ENCODE peak calls at places on chromosome X, in six cellular contexts. Y is fibroblast of mammary gland, R is endodermal cell, B is adipocyte, F is fibroblast of the aortic adventitia, T is H7. N is an unnamed sample.

GRCh38 chrX:104318330-104319009 is 63.7 kb upstream of the ESX1 start:
- DNase-seq in Y (peak), R (no peak), B (no peak), F (peak), T (no peak), N (peak)

GRCh38 chrX:50448565-50448964 is 22.1 kb downstream of the DGKK start:
- DNase-seq in Y (peak), R (peak), B (no peak), F (no peak), T (no peak), N (no peak)

GRCh38 chrX:30830544-30830943 is 58.5 kb downstream of the TAB3 start:
- DNase-seq in Y (no peak), R (no peak), B (no peak), F (no peak), T (no peak), N (no peak)

GRCh38 chrX:152641996-152642395 is 4.3 kb downstream of the GABRQ start:
- DNase-seq in Y (peak), R (peak), B (peak), F (peak), T (peak), N (peak)

GRCh38 chrX:149074429-149074828 is 430.7 kb downstream of the IDS start:
- DNase-seq in Y (peak), R (no peak), B (no peak), F (peak), T (no peak), N (peak)

GRCh38 chrX:18537068-18537467 is 111.7 kb downstream of the CDKL5 start:
- DNase-seq in Y (no peak), R (no peak), B (no peak), F (no peak), T (no peak), N (no peak)

GRCh38 chrX:9135901-9136510 is 102.1 kb upstream of the FAM9B start:
- DNase-seq in Y (peak), R (no peak), B (no peak), F (peak), T (no peak), N (peak)

GRCh38 chrX:437636-438390 is 51.1 kb upstream of the PPP2R3B start:
- DNase-seq in Y (no peak), R (peak), B (no peak), F (no peak), T (peak), N (peak)

GRCh38 chrX:43718956-43719355 is 62.9 kb downstream of the MAOA start:
- DNase-seq in Y (no peak), R (no peak), B (no peak), F (no peak), T (no peak), N (no peak)

GRCh38 chrX:77962068-77962902 is 7.2 kb downstream of the PGAM4 start:
- DNase-seq in Y (no peak), R (no peak), B (no peak), F (no peak), T (no peak), N (peak)

GRCh38 chrX:44906041-44906440 is 33.1 kb downstream of the KDM6A start:
- DNase-seq in Y (no peak), R (no peak), B (no peak), F (no peak), T (no peak), N (no peak)

GRCh38 chrX:44903842-44904530 is 31.0 kb downstream of the KDM6A start:
- DNase-seq in Y (no peak), R (no peak), B (no peak), F (no peak), T (no peak), N (no peak)

GRCh38 chrX:44906542-44906941 is 33.6 kb downstream of the KDM6A start:
- DNase-seq in Y (no peak), R (no peak), B (no peak), F (no peak), T (no peak), N (no peak)

GRCh38 chrX:44903107-44903506 is 30.1 kb downstream of the KDM6A start:
- DNase-seq in Y (peak), R (no peak), B (no peak), F (peak), T (no peak), N (peak)

GRCh38 chrX:44904542-44905115 is 31.6 kb downstream of the KDM6A start:
- DNase-seq in Y (no peak), R (no peak), B (peak), F (peak), T (peak), N (no peak)
- H3K4me3 ChIP-seq in Y (no peak), R (no peak), B (no peak), F (no peak), T (no peak), N (no peak)

GRCh38 chrX:68758671-68759070 is 70.2 kb upstream of the EFNB1 start:
- DNase-seq in Y (no peak), R (no peak), B (no peak), F (no peak), T (no peak), N (no peak)
- H3K4me3 ChIP-seq in Y (no peak), R (no peak), B (no peak), F (no peak), T (no peak), N (no peak)

GRCh38 chrX:133985164-133986007 is at the start of gene GPC3:
- DNase-seq in Y (peak), R (peak), B (peak), F (no peak), T (peak), N (peak)

GRCh38 chrX:133986008-133986683 is 752 bp upstream of the GPC3 start:
- DNase-seq in Y (no peak), R (no peak), B (no peak), F (no peak), T (no peak), N (no peak)

GRCh38 chrX:133983243-133983973 is 2.0 kb downstream of the GPC3 start:
- DNase-seq in Y (no peak), R (no peak), B (no peak), F (no peak), T (peak), N (no peak)

GRCh38 chrX:133983974-133984578 is 1.3 kb downstream of the GPC3 start:
- DNase-seq in Y (no peak), R (peak), B (no peak), F (no peak), T (peak), N (no peak)

GRCh38 chrX:133984857-133985163 is 584 bp downstream of the GPC3 start:
- DNase-seq in Y (no peak), R (no peak), B (no peak), F (no peak), T (peak), N (no peak)
- H3K4me3 ChIP-seq in Y (no peak), R (peak), B (peak), F (no peak), T (peak), N (no peak)

GRCh38 chrX:39195156-39195555 is 393.9 kb downstream of the MID1IP1 start:
- DNase-seq in Y (no peak), R (peak), B (no peak), F (no peak), T (peak), N (no peak)
- H3K4me3 ChIP-seq in Y (no peak), R (no peak), B (no peak), F (no peak), T (no peak), N (no peak)

DNA sequence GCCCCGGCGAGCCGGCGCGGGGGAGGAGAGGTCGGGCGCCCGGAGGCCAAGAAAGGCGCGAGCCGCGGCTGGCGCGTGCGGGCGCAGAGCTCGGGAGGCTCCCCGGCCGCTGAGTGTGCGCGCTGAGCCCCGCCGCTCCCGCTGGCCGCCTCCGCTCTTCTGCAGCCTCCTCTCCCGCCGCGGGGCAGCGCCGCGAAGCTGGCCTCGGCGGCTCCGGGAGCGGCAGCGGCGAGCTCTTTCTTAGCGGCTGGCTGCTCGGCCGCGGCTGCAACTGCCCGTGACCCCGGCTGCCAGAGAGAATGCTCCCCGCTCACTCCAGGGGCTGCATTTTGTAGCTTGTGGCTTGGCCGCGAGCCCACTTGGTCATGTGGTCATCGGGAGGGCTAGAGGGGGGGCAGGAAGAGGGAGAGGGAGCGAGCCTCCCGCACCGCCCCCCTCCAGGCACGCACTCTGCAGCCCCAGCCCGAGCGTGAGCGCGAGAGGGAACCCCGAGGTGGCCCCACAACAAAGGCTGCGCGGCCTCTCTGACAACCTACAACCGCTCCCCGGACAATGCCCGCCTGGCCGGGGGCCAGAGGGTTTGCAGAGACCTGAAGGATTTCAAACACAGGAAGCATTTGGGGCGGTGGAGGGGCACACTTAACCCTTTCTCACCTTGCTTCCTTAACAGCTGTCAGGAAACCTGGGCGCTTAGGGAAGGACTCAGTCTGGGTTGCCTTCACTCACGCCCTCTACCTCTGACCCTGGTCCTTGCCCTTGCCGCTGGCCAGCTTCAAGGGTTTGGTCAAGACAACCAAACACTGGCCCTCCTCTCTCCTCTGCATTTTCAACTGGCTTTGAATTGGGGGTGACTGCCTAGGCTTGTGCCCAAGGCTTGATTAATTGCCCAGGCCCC is at the start of gene APLN:
- DNase-seq in Y (peak), R (peak), B (peak), F (peak), T (peak), N (peak)
- H3K4me3 ChIP-seq in Y (peak), R (peak), B (peak), F (peak), T (peak), N (peak)

GRCh38 chrX:103254171-103254824 is 657 bp downstream of the TCEAL8 start:
- DNase-seq in Y (peak), R (peak), B (peak), F (peak), T (peak), N (peak)

GRCh38 chrX:103253608-103254007 is 1.3 kb downstream of the TCEAL8 start:
- DNase-seq in Y (peak), R (peak), B (peak), F (peak), T (no peak), N (peak)

GRCh38 chrX:103258275-103258674 is 3.3 kb upstream of the TCEAL8 start:
- DNase-seq in Y (no peak), R (no peak), B (no peak), F (no peak), T (no peak), N (no peak)

GRCh38 chrX:103256651-103257050 is 1.7 kb upstream of the TCEAL8 start:
- DNase-seq in Y (no peak), R (no peak), B (no peak), F (no peak), T (no peak), N (no peak)

DNA sequence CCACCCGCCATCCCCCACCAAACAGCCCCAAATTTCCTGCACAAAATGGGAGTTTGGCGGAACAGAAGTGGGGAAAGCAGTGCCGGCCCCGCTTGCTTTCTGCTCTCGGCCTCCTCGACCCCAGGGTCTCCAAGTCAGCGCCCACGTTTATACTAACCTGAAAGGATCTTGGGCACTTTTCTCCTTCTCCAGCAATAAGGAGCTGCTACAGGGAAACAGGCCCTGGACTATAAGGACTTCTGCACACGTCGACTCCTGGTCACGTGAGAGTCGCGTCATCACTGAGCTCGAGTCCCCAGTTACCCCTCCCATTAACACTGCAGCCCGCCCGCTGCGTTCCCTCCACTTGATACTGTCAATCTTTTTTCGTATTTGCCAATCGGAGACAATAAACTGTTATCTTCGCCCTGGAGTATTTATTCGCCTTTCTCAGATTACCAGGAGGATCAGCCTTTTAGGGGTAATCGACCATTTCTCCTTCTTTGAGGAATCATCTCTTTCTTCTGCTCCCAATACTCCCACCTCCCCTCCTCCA is at the start of gene TCEAL8:
- DNase-seq in Y (peak), R (peak), B (peak), F (peak), T (peak), N (peak)
- H3K4me3 ChIP-seq in Y (peak), R (peak), B (peak), F (peak), T (peak), N (peak)

GRCh38 chrX:154433605-154434004 is 3.3 kb upstream of the GDI1 start:
- DNase-seq in Y (no peak), R (no peak), B (no peak), F (no peak), T (no peak), N (no peak)

GRCh38 chrX:154436290-154436596 is 711 bp upstream of the GDI1 start:
- DNase-seq in Y (no peak), R (no peak), B (no peak), F (no peak), T (no peak), N (no peak)

GRCh38 chrX:154436597-154437397 is at the start of gene GDI1:
- DNase-seq in Y (peak), R (peak), B (peak), F (peak), T (peak), N (no peak)

GRCh38 chrX:154434394-154435168 is 2.4 kb upstream of the GDI1 start:
- DNase-seq in Y (no peak), R (no peak), B (no peak), F (no peak), T (no peak), N (no peak)

DNA sequence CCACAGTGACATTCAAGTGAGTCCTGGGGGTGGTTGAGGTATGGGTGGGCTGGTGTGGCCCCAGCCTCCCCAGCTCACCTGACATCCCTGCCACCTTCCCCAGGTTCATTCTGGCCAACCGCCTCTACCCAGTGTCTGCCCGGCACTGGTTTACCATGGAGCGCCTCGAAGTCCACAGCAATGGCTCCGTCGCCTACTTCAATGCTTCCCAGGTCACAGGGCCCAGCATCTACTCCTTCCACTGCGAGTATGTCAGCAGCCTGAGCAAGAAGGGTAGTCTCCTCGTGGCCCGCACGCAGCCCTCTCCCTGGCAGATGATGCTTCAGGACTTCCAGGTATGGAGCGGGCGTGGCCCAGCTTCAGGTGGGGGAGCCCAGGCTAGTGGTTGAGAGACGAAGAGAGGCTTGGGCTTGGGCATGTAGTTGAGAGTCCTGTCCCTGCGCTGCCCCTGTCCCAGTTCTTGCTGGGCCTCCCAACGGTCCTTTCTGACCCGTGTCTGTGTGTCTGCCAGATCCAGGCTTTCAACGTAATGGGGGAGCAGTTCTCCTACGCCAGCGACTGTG is 1.7 kb upstream of the GDI1 start:
- DNase-seq in Y (no peak), R (no peak), B (no peak), F (no peak), T (no peak), N (no peak)
- H3K4me3 ChIP-seq in Y (no peak), R (no peak), B (no peak), F (no peak), T (no peak), N (no peak)

DNA sequence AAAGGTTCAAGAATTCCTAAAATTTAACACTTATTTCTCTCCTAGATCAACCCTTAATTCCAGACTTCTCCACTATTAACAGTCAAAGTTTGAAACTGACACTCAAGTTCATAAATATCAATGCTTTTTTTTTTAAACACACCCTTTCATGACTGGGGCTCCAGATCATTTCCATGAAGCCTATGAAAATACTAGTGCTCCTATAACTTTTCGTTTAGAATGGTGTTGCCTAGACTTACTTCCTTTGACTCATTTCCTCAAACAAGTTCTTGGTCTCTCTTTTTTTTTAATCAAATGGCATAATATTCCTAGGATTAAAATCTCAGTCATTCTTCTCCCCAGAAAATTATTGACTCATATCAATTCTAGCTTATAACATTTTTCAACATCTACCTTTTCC is 13.1 kb downstream of the ZMAT1 start:
- DNase-seq in Y (no peak), R (no peak), B (no peak), F (no peak), T (no peak), N (no peak)
- H3K4me3 ChIP-seq in Y (no peak), R (no peak), B (no peak), F (no peak), T (no peak), N (no peak)

GRCh38 chrX:101191217-101191750 is 28.3 kb upstream of the DRP2 start:
- DNase-seq in Y (peak), R (peak), B (no peak), F (no peak), T (peak), N (no peak)
- H3K4me3 ChIP-seq in Y (peak), R (no peak), B (peak), F (no peak), T (peak), N (peak)